ENCODE peak calls at places on chromosomes 2 and 18, in five cellular contexts. S, D, U, G and T are unnamed samples.

GRCh38 chr2:12950957-12951656 is 234.4 kb downstream of the TRIB2 start:
- DNase-seq in G (no peak), D (no peak), S (no peak), U (peak), T (peak)

GRCh38 chr18:70333757-70334156 is 44.9 kb downstream of the SOCS6 start:
- DNase-seq in D (no peak), S (peak), U (no peak), G (peak), T (no peak)

GRCh38 chr2:138298900-138299299 is 202.7 kb upstream of the SPOPL start:
- DNase-seq in S (no peak), G (no peak), D (no peak), U (no peak), T (no peak)

GRCh38 chr2:43255249-43255960 is 29.0 kb upstream of the ZFP36L2 start:
- DNase-seq in U (no peak), G (peak), S (no peak), D (no peak), T (no peak)

GRCh38 chr2:16674154-16674553 is 8.5 kb upstream of the CYRIA start:
- DNase-seq in D (no peak), G (no peak), S (no peak), U (no peak), T (no peak)

GRCh38 chr2:38277245-38278119 is 99.6 kb downstream of the ATL2 start:
- DNase-seq in U (peak), G (peak), S (no peak), D (no peak), T (no peak)

GRCh38 chr2:105393373-105394055 is 5.3 kb downstream of the FHL2 start:
- DNase-seq in U (no peak), D (no peak), S (no peak), G (no peak), T (peak)

GRCh38 chr18:49241852-49242251 is 218.6 kb downstream of the DYM start:
- DNase-seq in S (no peak), D (no peak), G (no peak), U (no peak), T (no peak)

GRCh38 chr2:12990523-12990922 is 273.8 kb downstream of the TRIB2 start:
- DNase-seq in G (no peak), U (no peak), S (no peak), D (no peak), T (peak)

GRCh38 chr2:41580806-41581205 is 467.0 kb upstream of the PKDCC start:
- DNase-seq in G (no peak), D (no peak), S (no peak), U (no peak), T (no peak)

GRCh38 chr2:98823196-98824166 is 92.5 kb upstream of the MGAT4A start:
- DNase-seq in S (no peak), G (no peak), U (peak), D (no peak), T (no peak)

GRCh38 chr2:1654696-1655374 is 89.5 kb downstream of the PXDN start:
- DNase-seq in U (no peak), G (no peak), S (no peak), D (no peak), T (no peak)

GRCh38 chr18:45828917-45829811 is 3.7 kb downstream of the SIGLEC15 start:
- DNase-seq in S (no peak), D (peak), U (no peak), G (no peak), T (no peak)

GRCh38 chr18:48589797-48590519 is 51.1 kb downstream of the CTIF start:
- DNase-seq in D (no peak), U (no peak), G (no peak), S (no peak), T (no peak)

GRCh38 chr2:230664844-230665243 is 47.8 kb upstream of the CAB39 start:
- DNase-seq in G (no peak), S (no peak), U (no peak), D (no peak), T (no peak)

GRCh38 chr2:233235977-233236376 is 15.5 kb upstream of the ATG16L1 start:
- DNase-seq in G (peak), S (no peak), D (no peak), U (peak), T (no peak)

GRCh38 chr2:231821908-231822307 is 35.7 kb downstream of the COPS7B start:
- DNase-seq in S (no peak), U (no peak), G (no peak), D (no peak), T (no peak)

GRCh38 chr2:200810252-200810650 is 1.5 kb upstream of the BZW1 start:
- DNase-seq in D (no peak), G (peak), S (no peak), U (no peak), T (peak)

GRCh38 chr2:135150711-135151110 is 98.6 kb downstream of the RAB3GAP1 start:
- DNase-seq in U (no peak), S (no peak), D (no peak), G (peak), T (no peak)

GRCh38 chr2:84052043-84052442 is 407.0 kb downstream of the SUCLG1 start:
- DNase-seq in S (no peak), D (no peak), U (no peak), G (no peak), T (no peak)

GRCh38 chr2:136000502-136000901 is 15.1 kb upstream of the DARS1 start:
- DNase-seq in U (no peak), G (no peak), S (no peak), D (no peak), T (peak)

GRCh38 chr18:80172056-80172455 is 63.0 kb downstream of the ADNP2 start:
- DNase-seq in G (no peak), U (no peak), S (no peak), D (no peak), T (no peak)

GRCh38 chr2:149849133-149849532 is 261.6 kb upstream of the MMADHC start:
- DNase-seq in G (no peak), D (no peak), S (no peak), U (no peak), T (no peak)

GRCh38 chr2:161250864-161251436 is 57.3 kb upstream of the PSMD14 start:
- DNase-seq in G (peak), S (peak), D (peak), U (peak), T (peak)

GRCh38 chr2:227402959-227403358 is 15.2 kb upstream of the SCYGR1 start:
- DNase-seq in U (no peak), S (no peak), D (no peak), G (no peak), T (no peak)

GRCh38 chr2:76268928-76269327 is 558.2 kb upstream of the GCFC2 start:
- DNase-seq in D (no peak), U (no peak), G (no peak), S (no peak), T (no peak)

DNA sequence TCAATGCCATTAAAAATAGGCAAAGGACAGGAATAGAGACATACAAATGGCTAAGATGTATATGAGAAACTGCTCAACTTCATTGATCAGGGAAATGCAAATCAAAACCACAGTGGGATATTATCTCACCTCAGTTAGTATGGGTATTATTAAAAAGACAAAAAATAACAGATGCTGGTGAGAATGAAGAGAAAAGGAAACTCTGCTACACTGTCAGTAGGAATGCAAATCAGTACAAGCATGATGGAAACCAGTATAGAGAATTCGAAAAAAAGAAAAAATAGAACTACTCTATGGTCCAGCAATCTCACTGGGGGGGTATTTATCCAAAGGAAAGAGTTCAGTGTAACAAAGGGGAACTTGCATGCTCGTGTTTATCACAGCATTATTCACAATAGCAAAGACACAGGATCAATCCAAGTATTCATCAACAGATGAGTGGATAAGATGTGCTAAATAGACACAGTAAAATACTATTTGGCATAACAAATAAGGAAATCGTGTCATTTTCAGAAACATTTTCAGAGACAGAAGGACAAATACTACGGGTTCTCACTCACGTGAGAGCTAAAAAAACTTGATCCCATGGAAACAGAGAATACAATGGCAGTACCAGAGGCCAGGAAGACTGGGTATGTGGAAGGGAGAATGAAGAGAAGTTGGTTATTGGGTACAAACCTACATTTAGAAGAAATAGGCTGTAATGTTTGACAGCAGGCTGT is 60.6 kb downstream of the CCDC74A start:
- DNase-seq in S (no peak), D (no peak), G (no peak), U (no peak), T (no peak)
- TF ChIP-seq POLR2AphosphoS5 in S (no peak), D (no peak), G (no peak), U (no peak), T (no peak)

GRCh38 chr18:13392029-13392750 is 173.6 kb downstream of the LDLRAD4 start:
- DNase-seq in S (no peak), D (no peak), G (no peak), U (no peak), T (no peak)

GRCh38 chr18:13390196-13390595 is 171.6 kb downstream of the LDLRAD4 start:
- DNase-seq in D (no peak), G (no peak), U (no peak), S (no peak), T (no peak)

GRCh38 chr18:13389491-13390131 is 171.1 kb downstream of the LDLRAD4 start:
- DNase-seq in S (no peak), D (no peak), G (no peak), U (no peak), T (no peak)

GRCh38 chr18:13388586-13389490 is 170.3 kb downstream of the LDLRAD4 start:
- DNase-seq in D (no peak), S (no peak), U (no peak), G (no peak), T (no peak)

DNA sequence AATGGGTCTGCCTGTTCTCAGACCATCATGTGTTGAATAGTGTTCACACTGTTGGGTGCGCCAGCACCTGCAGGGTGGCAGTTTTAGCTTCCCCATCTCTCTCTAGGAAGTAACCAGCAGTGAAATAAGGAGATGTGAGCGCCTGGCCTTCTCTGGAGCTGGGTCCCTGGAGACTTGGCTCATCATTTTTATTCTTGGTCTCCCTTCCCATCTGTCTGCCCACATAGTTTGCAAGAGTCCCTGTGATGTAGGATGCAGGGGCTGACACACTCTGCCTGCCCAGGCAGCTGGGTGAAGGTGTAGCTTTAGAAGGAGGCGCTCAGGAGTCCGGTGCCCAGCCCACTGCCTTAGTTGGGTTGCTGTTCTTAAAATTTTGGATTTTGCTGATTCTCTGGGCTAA is 172.2 kb downstream of the LDLRAD4 start:
- DNase-seq in S (no peak), D (no peak), U (no peak), G (no peak), T (no peak)
- H3K4me2 ChIP-seq in S (no peak), D (no peak), U (no peak), G (no peak), T (no peak)

GRCh38 chr2:24203029-24203786 is 28.4 kb downstream of the FAM228A start:
- DNase-seq in D (no peak), G (no peak), U (peak), S (no peak), T (no peak)
- TF ChIP-seq CTCF in D (no peak), G (no peak), U (peak), S (no peak), T (no peak)

DNA sequence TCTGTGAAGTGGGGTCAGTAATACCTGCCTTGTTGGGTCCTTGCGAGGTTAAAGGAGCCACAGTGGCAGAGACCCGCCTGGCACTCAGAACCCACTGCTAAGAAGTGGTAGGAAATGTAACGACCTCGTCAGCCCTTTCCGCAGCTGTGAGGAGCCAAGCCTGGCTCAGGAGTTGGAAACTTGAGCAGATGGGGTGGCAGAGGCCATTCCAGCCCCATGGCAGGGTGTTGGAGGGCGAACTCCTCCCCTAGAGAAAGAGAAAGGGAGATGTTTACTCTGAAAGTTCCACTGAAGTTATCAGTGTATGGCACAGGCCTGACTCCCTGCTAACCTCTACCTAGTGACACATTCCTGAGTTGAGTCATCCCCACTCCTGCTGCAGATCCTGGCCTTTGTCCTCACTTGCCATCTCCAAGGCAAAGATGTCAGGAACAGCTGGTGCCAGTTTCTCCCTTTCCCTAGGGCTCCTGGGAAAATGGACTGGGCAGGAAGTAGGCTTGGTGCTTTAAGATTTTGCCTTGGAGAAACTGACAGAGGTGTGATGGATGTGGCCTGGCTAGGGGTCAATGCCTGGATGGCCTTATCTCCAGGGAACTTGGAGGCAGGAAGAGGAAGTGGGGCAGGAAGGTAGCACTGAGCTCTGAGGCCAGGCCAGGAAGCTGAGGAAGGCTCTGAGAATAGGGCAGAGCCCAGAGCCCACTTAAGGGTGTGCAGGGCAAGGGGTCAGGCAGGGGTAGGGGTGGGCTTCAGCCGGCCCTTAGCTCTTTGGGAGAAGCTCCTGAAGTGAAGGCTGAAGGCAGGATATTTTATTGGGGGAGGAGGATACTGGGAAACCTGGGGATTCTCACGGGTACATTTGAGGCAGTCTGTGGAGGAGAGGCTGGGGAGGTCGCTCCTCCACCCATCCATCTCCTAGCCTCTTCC is 888 bp downstream of the VAMP5 start:
- DNase-seq in S (no peak), D (peak), U (peak), G (peak), T (peak)
- TF ChIP-seq POLR2AphosphoS5 in S (no peak), D (peak), U (no peak), G (no peak), T (peak)

GRCh38 chr18:38368886-38369285 is 803.3 kb upstream of the CELF4 start:
- DNase-seq in D (no peak), S (no peak), U (no peak), G (no peak), T (no peak)

GRCh38 chr18:38368246-38368645 is 802.6 kb upstream of the CELF4 start:
- DNase-seq in D (no peak), U (no peak), G (no peak), S (no peak), T (no peak)

GRCh38 chr18:38367473-38367872 is 801.9 kb upstream of the CELF4 start:
- DNase-seq in G (no peak), U (peak), S (no peak), D (no peak), T (no peak)

DNA sequence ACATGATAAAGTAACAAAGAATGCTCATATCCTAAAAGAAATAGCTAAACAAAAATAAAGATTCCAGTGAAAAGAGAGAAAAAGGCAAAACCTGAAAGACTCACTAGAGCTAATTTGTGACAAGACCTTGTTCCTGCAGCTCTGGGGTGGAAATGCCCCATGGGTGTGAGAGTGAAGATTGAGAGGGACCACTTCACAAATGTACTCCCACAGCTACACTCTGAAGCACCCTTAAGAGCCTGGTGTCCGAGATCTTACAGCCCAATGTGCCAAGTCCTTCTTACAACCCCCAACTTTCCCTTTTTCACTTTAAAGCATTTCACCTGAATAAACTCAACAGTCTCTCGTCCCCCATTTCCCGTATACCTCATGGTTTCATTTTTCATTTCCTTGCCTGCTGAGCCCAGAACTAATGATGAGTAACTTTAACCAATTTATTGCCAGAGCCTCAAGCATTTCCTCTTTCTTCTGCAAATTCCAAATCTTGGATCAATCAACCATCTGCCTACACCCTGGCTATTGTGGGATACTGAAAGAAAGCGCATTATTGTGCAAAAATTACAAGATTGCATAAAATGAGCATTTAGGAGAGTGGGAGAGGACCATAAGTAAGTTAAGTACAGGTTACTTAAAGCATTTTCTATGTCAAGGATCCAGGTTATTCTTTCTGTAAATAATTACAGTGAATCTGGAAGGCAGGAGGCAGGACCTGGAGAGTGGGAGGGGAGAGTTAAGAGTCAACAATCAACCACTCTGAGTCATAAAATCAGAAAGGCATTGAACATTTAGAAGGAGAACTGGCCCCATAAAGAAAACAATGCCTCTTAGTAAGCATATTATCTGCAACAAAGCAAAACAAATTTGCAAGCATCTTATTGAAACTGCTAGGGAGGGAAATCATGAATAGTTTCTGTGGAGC is 804.4 kb upstream of the CELF4 start:
- DNase-seq in U (no peak), D (no peak), G (no peak), S (no peak), T (no peak)
- H3K4me2 ChIP-seq in U (peak), D (no peak), G (no peak), S (no peak), T (no peak)

GRCh38 chr2:74138952-74139323 is 8.8 kb downstream of the BOLA3 start:
- DNase-seq in D (peak), G (no peak), U (peak), S (no peak), T (no peak)
- TF ChIP-seq CTCF in D (peak), G (peak), U (peak), S (peak), T (no peak)

DNA sequence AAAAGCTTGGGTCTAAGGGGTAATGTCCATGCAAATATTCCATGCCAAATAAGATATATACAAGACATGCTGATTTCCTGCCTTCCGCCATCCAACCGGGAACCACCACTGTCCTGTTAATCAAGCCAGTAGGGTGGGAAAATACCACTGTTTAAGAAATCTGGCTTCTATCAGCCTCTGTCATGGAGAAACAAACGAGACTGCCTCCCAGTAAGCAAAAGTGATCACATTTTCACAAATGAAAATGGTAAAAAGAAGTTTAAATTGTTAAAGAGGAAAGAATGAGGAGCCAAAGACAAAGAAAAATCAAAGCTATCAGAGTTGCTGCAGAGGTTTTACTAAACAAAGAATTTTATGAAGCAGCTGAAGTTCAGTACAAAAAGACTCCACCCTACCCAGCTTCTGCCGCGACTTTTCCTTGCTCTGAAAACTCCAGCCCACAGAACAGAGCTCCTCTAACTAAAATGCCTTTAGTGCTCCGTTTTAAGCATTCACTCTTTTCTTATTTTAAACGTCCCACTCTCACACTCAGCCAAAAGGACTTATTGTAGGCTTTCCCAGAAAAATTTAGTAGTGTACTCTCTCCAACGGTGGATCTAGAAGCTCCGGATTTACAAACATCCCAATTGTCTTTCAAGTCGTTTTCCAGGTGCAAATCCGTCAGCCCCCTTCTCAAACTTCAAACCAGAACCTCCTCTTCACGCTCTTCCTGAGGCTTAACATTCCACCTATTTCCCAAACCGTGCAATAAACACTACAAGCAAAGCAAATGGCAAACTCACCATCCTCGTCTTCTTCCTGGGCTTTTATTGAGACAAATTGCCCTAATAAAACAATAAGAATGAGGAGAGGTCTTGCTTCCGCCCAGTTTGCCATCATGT is 595 bp downstream of the COL5A2 start:
- DNase-seq in U (peak), S (no peak), D (no peak), G (no peak), T (peak)
- TF ChIP-seq POLR2AphosphoS5 in U (no peak), S (no peak), D (no peak), G (no peak), T (no peak)

GRCh38 chr2:64065516-64065915 is 46.3 kb upstream of the VPS54 start:
- DNase-seq in U (no peak), S (no peak), D (no peak), G (no peak), T (no peak)

GRCh38 chr2:64062840-64063239 is 43.6 kb upstream of the VPS54 start:
- DNase-seq in U (no peak), D (no peak), G (no peak), S (no peak), T (peak)

GRCh38 chr2:64063924-64064331 is 44.7 kb upstream of the VPS54 start:
- DNase-seq in S (no peak), U (peak), D (peak), G (peak), T (peak)

GRCh38 chr2:64067326-64067725 is 48.1 kb upstream of the VPS54 start:
- DNase-seq in G (no peak), U (peak), S (no peak), D (no peak), T (no peak)

GRCh38 chr2:64063454-64063853 is 44.2 kb upstream of the VPS54 start:
- DNase-seq in G (no peak), S (no peak), U (no peak), D (no peak), T (peak)
- H3K4me2 ChIP-seq in G (peak), S (no peak), U (peak), D (no peak), T (peak)